ENCODE peak calls at places on chromosomes 5 and 9, in seven cellular contexts. U, Z, Q, I, R, T and L are unnamed samples.

GRCh38 chr5:33994845-33995244 is 10.4 kb upstream of the SLC45A2 start:
- DNase-seq in R (no peak), T (no peak), I (no peak), U (no peak), Q (no peak), Z (peak; percentile 76), L (no peak)

GRCh38 chr9:131393622-131394463 is at the start of gene PRRC2B:
- DNase-seq in U (peak; percentile 93), R (peak; percentile 97), Z (peak; percentile 62), I (peak; percentile 85), T (peak; percentile 85), Q (peak; percentile 92), L (peak; percentile 93)

GRCh38 chr9:93576296-93577044 is at the start of gene PHF2:
- DNase-seq in Z (no peak), I (no peak), R (peak; percentile 89), U (no peak), T (no peak), Q (peak; percentile 42), L (peak; percentile 51)

GRCh38 chr5:80109549-80110478 is 74.7 kb downstream of the THBS4 start:
- DNase-seq in R (no peak), I (peak; percentile 79), U (peak; percentile 93), T (no peak), Q (no peak), Z (no peak), L (no peak)

GRCh38 chr9:129310666-129311350 is 132.7 kb upstream of the IER5L start:
- DNase-seq in R (peak; percentile 6), U (peak; percentile 29), I (no peak), T (no peak), Q (peak; percentile 46), Z (peak; percentile 44), L (no peak)

GRCh38 chr5:127924606-127925005 is 159.0 kb upstream of the SLC12A2 start:
- DNase-seq in R (no peak), U (no peak), Z (no peak), I (no peak), T (no peak), Q (no peak), L (no peak)

GRCh38 chr9:133488686-133489252 is 9.9 kb upstream of the SLC2A6 start:
- DNase-seq in Z (no peak), U (no peak), Q (no peak), T (no peak), I (no peak), R (no peak), L (peak; percentile 23)

GRCh38 chr5:134127376-134127861 is 12.9 kb downstream of the TCF7 start:
- DNase-seq in Q (no peak), Z (peak; percentile 58), U (no peak), T (no peak), I (peak; percentile 59), R (peak; percentile 72), L (peak; percentile 57)

GRCh38 chr5:16886366-16886736 is 49.7 kb downstream of the MYO10 start:
- DNase-seq in I (no peak), U (no peak), Z (peak; percentile 90), Q (peak; percentile 88), R (no peak), T (no peak), L (no peak)

GRCh38 chr9:6986416-6986815 is 228.6 kb downstream of the KDM4C start:
- DNase-seq in U (no peak), I (no peak), T (no peak), R (no peak), Q (no peak), Z (no peak), L (no peak)

GRCh38 chr5:109470263-109470662 is 60.5 kb upstream of the PJA2 start:
- DNase-seq in Z (no peak), Q (no peak), R (no peak), I (no peak), U (no peak), T (no peak), L (no peak)

GRCh38 chr9:20558609-20559016 is 63.7 kb downstream of the MLLT3 start:
- DNase-seq in T (no peak), I (no peak), Q (no peak), R (no peak), Z (peak; percentile 93), U (no peak), L (no peak)

GRCh38 chr9:112793213-112793810 is 42.8 kb downstream of the SNX30 start:
- DNase-seq in I (peak; percentile 36), U (peak; percentile 81), Q (peak; percentile 74), T (peak; percentile 69), R (peak; percentile 92), Z (peak; percentile 56), L (peak; percentile 66)

GRCh38 chr9:32248189-32248712 is 136.2 kb upstream of the ACO1 start:
- DNase-seq in Z (no peak), I (no peak), R (no peak), U (no peak), Q (no peak), T (no peak), L (no peak)

GRCh38 chr5:108266235-108266634 is 115.7 kb downstream of the FBXL17 start:
- DNase-seq in T (no peak), Z (peak; percentile 11), Q (no peak), R (no peak), I (no peak), U (no peak), L (no peak)

GRCh38 chr5:173187054-173187743 is 42.9 kb downstream of the BNIP1 start:
- DNase-seq in I (no peak), Z (no peak), T (no peak), R (no peak), U (no peak), Q (no peak), L (no peak)

GRCh38 chr5:154446183-154447073 is 631 bp downstream of the SAP30L start:
- DNase-seq in I (peak; percentile 44), R (peak; percentile 94), U (peak; percentile 83), Z (peak; percentile 66), T (peak; percentile 52), Q (peak; percentile 75), L (peak; percentile 68)

GRCh38 chr5:145855842-145856267 is 17.0 kb downstream of the GRXCR2 start:
- DNase-seq in T (no peak), Z (no peak), R (no peak), I (no peak), Q (no peak), U (no peak), L (no peak)

GRCh38 chr9:12923472-12924009 is 148.7 kb downstream of the LURAP1L start:
- DNase-seq in R (no peak), T (peak; percentile 69), Q (peak; percentile 70), I (peak; percentile 6), Z (peak; percentile 89), U (no peak), L (no peak)

GRCh38 chr9:92294297-92294676 is 790 bp upstream of the IARS1 start:
- DNase-seq in R (peak; percentile 76), U (peak; percentile 60), Q (no peak), I (no peak), T (no peak), Z (peak; percentile 16), L (no peak)

GRCh38 chr9:98129451-98129881 is 10.4 kb upstream of the TRIM14 start:
- DNase-seq in U (peak; percentile 60), T (peak; percentile 44), I (no peak), Z (peak; percentile 7), R (peak; percentile 81), Q (peak; percentile 33), L (no peak)

GRCh38 chr5:123681061-123681460 is 169.1 kb downstream of the CSNK1G3 start:
- DNase-seq in Z (no peak), Q (no peak), R (no peak), I (no peak), U (no peak), T (no peak), L (no peak)

GRCh38 chr9:114428466-114428865 is 40.7 kb upstream of the AKNA start:
- DNase-seq in R (peak; percentile 51), Z (no peak), Q (no peak), T (no peak), I (no peak), U (peak; percentile 17), L (no peak)

GRCh38 chr9:137262909-137263285 is 7.8 kb downstream of the NELFB start:
- DNase-seq in I (no peak), R (peak; percentile 67), T (no peak), U (no peak), Z (no peak), Q (no peak), L (peak; percentile 15)

GRCh38 chr9:69132391-69132790 is 41.7 kb upstream of the TJP2 start:
- DNase-seq in T (no peak), I (peak; percentile 1), Q (no peak), U (no peak), Z (no peak), R (no peak), L (no peak)
- H3K4me1 ChIP-seq in T (peaks cover 28% of the 10 kb centered on the region), I (peaks cover 53% of the 10 kb centered on the region), Q (peaks cover 60% of the 10 kb centered on the region), U (no peaks in the 10 kb centered on the region), Z (peaks cover 17% of the 10 kb centered on the region), R (no peaks in the 10 kb centered on the region), L (no peaks in the 10 kb centered on the region)

GRCh38 chr5:1043327-1043726 is 34.7 kb downstream of the NKD2 start:
- DNase-seq in T (no peak), Z (no peak), I (no peak), Q (no peak), U (no peak), R (no peak), L (no peak)
- H3K9me3 ChIP-seq in T (no peaks in the 10 kb centered on the region), Z (peaks cover 9% of the 10 kb centered on the region), I (no peaks in the 10 kb centered on the region), Q (no peaks in the 10 kb centered on the region), U (no peaks in the 10 kb centered on the region), R (no peaks in the 10 kb centered on the region), L (no peaks in the 10 kb centered on the region)

DNA sequence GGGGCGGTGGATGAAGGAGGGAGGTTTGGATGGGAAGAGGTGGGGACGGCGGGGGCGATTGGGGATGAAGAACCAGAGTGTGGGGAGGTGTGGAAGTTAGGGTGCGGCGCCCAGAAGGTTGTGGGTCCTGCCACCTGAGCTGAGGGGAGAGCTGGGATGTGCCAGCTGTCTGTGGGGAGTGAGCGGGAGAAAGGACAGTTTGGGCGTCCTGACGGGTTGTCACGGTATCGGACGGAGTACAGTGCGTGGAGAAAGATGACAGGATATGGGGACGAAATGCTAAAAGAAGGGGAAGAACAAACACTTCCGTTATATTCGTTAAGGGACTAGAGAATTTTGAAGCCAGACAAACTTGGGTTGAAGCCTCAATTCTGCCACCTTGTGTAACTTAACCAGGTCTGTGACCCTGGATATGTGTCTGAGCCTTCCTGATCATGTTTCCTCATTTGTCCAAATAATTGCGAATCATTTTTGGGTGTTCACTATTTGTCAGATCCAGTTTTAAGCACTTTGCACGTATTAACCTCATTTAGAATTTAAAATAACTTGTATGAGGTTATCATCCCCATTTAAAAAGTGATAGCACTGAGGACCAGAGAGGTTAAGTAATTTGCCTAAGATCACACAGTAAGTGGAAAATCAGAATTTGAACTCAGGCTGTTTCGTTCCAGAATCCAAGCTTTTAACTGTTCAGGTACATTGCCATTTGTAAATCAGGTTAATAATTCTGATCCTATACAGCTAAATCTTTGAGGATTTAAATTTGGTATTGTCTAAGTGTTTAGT is 689 bp downstream of the CNTRL start:
- DNase-seq in T (no peak), R (no peak), I (no peak), U (no peak), Z (peak; percentile 8), Q (no peak), L (no peak)
- H3K4me1 ChIP-seq in T (peaks cover 1% of the 10 kb centered on the region), R (peaks cover 28% of the 10 kb centered on the region), I (peaks cover 18% of the 10 kb centered on the region), U (peaks cover 13% of the 10 kb centered on the region), Z (peaks cover 1% of the 10 kb centered on the region), Q (peaks cover 30% of the 10 kb centered on the region), L (peaks cover 13% of the 10 kb centered on the region)

DNA sequence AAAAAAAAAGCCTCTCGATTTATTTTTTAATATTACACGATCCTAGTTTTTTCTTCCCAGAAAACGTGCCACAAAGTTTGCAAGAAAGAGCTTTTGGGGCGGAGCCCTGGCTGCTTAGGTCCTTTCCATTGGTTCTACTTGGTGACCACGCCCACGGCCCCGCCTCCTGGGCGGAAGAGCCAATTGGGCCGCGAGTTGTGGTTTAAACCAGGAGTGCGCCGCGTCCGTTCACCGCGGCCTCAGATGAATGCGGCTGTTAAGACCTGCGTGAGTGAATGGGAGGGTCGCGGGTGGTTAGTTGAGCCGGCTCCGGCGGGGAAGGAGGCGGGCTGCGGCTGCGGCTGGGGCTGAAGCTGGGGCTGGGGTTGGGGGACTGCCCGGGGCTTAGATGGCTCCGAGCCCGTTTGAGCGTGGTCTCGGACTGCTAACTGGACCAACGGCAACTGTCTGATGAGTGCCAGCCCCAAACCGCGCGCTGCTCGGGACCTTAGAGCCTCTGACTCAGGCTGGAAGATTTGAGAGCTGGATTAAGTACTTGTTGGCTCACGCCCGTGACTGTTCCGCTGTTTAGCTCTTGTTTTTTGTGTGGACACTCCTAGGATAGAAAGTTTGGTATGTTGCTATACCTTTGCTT is at the start of gene PTTG1:
- DNase-seq in Z (peak; percentile 96), T (peak; percentile 95), R (peak; percentile 96), I (peak; percentile 94), Q (peak; percentile 97), U (peak; percentile 97), L (peak; percentile 96)
- H3K9me3 ChIP-seq in Z (no peaks in the 10 kb centered on the region), T (no peaks in the 10 kb centered on the region), R (no peaks in the 10 kb centered on the region), I (no peaks in the 10 kb centered on the region), Q (no peaks in the 10 kb centered on the region), U (no peaks in the 10 kb centered on the region), L (no peaks in the 10 kb centered on the region)